ENCODE peak calls at places on chromosomes 13 and 19, in four cellular contexts. L, M, R and P are unnamed samples.

GRCh38 chr13:93225610-93226009 is 997 bp upstream of the GPC6 start:
- DNase-seq in L (no peak), M (no peak), R (peak; percentile 5), P (no peak)

GRCh38 chr19:23065306-23065705 is 51.5 kb upstream of the ZNF730 start:
- DNase-seq in L (no peak), M (no peak), R (no peak), P (no peak)

GRCh38 chr13:105670179-105671015 is 865.1 kb downstream of the EFNB2 start:
- DNase-seq in L (peak; percentile 8), M (no peak), R (no peak), P (no peak)

GRCh38 chr19:49554701-49555181 is 25.6 kb downstream of the NOSIP start:
- DNase-seq in L (no peak), M (no peak), R (no peak), P (no peak)

GRCh38 chr13:75792526-75793187 is 156.5 kb downstream of the LMO7 start:
- DNase-seq in L (peak; percentile 59), M (no peak), R (peak; percentile 48), P (no peak)

GRCh38 chr19:35024095-35024494 is 6.2 kb upstream of the SCN1B start:
- DNase-seq in L (no peak), M (no peak), R (no peak), P (no peak)

GRCh38 chr19:55353803-55354697 is 469 bp downstream of the COX6B2 start:
- DNase-seq in L (peak; percentile 84), M (peak; percentile 84), R (peak; percentile 68), P (no peak)

GRCh38 chr13:114010401-114011101 is 36.7 kb upstream of the C13orf46 start:
- DNase-seq in L (no peak), M (no peak), R (no peak), P (no peak)

GRCh38 chr13:44093607-44094583 is 214.2 kb downstream of the LACC1 start:
- DNase-seq in L (peak; percentile 64), M (no peak), R (no peak), P (no peak)

GRCh38 chr13:22080832-22081231 is 410.0 kb downstream of the FGF9 start:
- DNase-seq in L (no peak), M (no peak), R (no peak), P (no peak)

GRCh38 chr13:22169473-22169872 is 498.6 kb downstream of the FGF9 start:
- DNase-seq in L (no peak), M (no peak), R (no peak), P (no peak)

GRCh38 chr13:35723061-35723461 is 246.6 kb upstream of the MAB21L1 start:
- DNase-seq in L (no peak), M (no peak), R (peak; percentile 70), P (peak; percentile 70)

GRCh38 chr13:41864658-41865057 is 96.3 kb downstream of the VWA8 start:
- DNase-seq in L (no peak), M (no peak), R (no peak), P (no peak)

GRCh38 chr19:10408511-10409291 is 5.4 kb upstream of the CDC37 start:
- DNase-seq in L (no peak), M (no peak), R (no peak), P (no peak)

GRCh38 chr13:102141625-102142472 is 260.0 kb downstream of the FGF14 start:
- DNase-seq in L (peak; percentile 30), M (no peak), R (peak; percentile 70), P (no peak)

GRCh38 chr13:60134376-60134775 is 29.4 kb downstream of the DIAPH3 start:
- DNase-seq in L (no peak), M (no peak), R (no peak), P (no peak)

GRCh38 chr13:98947925-98948324 is 29.9 kb downstream of the DOCK9 start:
- DNase-seq in L (no peak), M (no peak), R (no peak), P (no peak)

GRCh38 chr13:63481334-63481733 is 2065.7 kb upstream of the PCDH20 start:
- DNase-seq in L (no peak), M (no peak), R (peak; percentile 22), P (peak; percentile 20)

GRCh38 chr13:25196971-25197370 is 24.9 kb upstream of the AMER2 start:
- DNase-seq in L (no peak), M (no peak), R (no peak), P (no peak)

GRCh38 chr13:48838193-48839000 is 137.3 kb upstream of the FNDC3A start:
- DNase-seq in L (no peak), M (no peak), R (peak; percentile 38), P (no peak)

GRCh38 chr13:104301216-104301975 is 1235.2 kb upstream of the SLC10A2 start:
- DNase-seq in L (no peak), M (no peak), R (no peak), P (no peak)

DNA sequence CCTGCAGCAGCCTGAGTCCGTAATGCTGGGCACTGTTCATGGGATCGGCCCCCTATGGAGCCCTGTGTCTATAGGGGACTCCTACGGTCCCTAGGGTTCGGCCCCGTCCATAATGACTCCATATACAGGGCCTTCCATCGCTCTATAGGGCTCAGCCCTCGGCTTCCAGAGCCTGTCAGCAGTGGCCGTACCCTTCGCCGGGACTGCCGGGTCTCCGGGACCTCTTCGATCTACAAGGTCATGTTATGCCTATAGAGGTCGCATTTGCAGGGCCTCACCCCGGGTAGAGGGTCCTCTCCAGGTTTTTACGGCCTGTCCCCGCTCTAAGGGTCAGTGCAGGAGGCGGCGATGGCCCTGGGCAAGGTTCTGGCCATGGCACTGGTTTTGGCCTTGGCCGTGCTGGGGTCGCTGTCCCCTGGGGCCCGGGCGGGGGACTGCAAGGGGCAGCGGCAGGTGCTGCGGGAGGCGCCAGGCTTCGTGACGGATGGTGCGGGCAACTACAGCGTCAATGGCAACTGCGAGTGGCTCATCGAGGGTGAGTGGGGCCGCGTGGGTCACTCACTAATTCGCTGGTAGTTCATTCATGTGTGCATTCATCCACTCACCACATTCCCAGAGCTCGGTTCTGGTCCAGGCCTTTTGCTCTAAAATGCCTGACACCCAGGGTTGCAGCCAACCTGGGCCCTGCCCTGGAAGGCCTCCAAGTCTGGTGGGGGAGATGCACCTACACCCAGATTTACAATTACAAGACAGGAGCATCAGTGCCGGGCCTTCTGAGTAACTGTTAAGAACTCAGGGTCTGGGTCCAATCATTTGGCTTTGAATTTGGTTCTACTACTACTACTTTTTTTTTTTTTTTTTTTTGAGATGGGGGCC is 699 bp downstream of the MEGF8 start:
- DNase-seq in L (no peak), M (peak; percentile 29), R (peak; percentile 46), P (no peak)
- TF ChIP-seq CTCF in L (no peak), M (no peak), R (no peak), P (no peak)

GRCh38 chr19:33064117-33064777 is 441 bp downstream of the RHPN2 start:
- DNase-seq in L (peak; percentile 75), M (peak; percentile 56), R (peak; percentile 27), P (no peak)
- TF ChIP-seq CTCF in L (no peak), M (no peak), R (no peak), P (no peak)

GRCh38 chr19:5394907-5395505 is 54.4 kb upstream of the PTPRS start:
- DNase-seq in L (no peak), M (no peak), R (no peak), P (no peak)
- TF ChIP-seq CTCF in L (no peak), M (no peak), R (no peak), P (no peak)

DNA sequence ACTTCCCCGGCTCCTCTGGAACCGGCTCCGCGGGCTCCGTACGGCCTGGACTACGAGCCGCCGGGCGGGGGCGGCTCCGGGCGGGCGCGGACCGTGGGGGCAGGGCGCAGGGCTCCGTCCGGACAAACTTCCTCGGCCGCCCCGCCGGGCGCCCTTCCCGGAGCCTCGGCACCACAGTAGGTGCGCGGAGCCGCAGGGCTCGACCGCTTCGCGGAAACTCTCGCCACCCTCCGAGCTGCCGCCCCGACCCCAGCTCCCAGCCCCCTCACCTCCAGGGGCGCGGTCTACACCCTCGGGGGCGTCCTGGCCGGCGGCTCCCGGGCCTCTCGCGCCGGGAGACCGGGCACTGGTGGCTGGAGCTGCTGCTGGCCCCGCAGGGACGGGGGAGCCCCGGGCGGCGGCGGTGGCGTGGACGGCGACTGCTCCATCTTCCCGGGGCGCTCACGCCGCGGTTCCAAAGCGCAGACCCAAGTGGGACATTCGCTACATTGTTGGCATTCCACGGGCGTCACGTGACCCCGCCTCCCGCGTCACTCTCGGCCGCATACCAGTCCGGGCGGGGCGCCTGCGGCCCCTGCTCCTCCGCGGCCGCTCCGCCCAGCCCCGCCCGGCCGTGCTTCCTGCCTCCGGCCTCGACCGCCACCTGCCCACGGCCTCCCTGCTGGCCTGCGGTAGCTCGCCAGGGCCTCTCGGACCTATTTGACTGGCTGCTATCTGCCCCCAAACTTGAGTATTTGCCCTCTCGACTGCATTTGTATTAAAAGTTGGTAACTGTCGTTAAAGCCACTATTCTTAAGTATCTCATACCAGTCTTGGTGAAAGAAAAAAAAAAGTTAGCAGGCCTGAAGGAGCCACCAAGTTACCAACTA is at the start of gene LATS2:
- DNase-seq in L (peak; percentile 98), M (peak; percentile 95), R (peak; percentile 99), P (peak; percentile 89)
- TF ChIP-seq CTCF in L (peak; percentile 8), M (peak; percentile 19), R (no peak), P (peak; percentile 26)

GRCh38 chr13:33126909-33127607 is 110.8 kb downstream of the KL start:
- DNase-seq in L (no peak), M (no peak), R (peak; percentile 75), P (no peak)
- TF ChIP-seq CTCF in L (no peak), M (no peak), R (no peak), P (no peak)

GRCh38 chr13:97125051-97125809 is 96.9 kb upstream of the MBNL2 start:
- DNase-seq in L (peak; percentile 88), M (peak; percentile 43), R (peak; percentile 91), P (peak; percentile 65)
- TF ChIP-seq CTCF in L (peak; percentile 31), M (no peak), R (no peak), P (no peak)

GRCh38 chr19:8321067-8321759 is at the start of the genes NDUFA7 and RPS28:
- DNase-seq in L (peak; percentile 98), M (peak; percentile 98), R (peak; percentile 98), P (peak; percentile 90)
- TF ChIP-seq CTCF in L (peak; percentile 7), M (no peak), R (peak; percentile 5), P (peak; percentile 12)